ENCODE peak calls at places on chromosomes 6 and 20, in eight cellular contexts. K is cardiac muscle cell, C is right atrium auricular region, O is GM06990, M is fibroblast of mammary gland, D is cardiac fibroblast, P is pancreas, H is OCI-LY7. E is an unnamed sample.
A peak's percentile ranks its signal among the peaks of the same experiment; 100 is the strongest.

GRCh38 chr6:97947841-97948240 is 664.8 kb upstream of the MMS22L start:
- DNase-seq in K (peak; percentile 53), C (no peak), O (no peak), M (peak; percentile 57), D (peak; percentile 25), P (no peak), H (no peak), E (peak; percentile 2)

GRCh38 chr6:71385111-71385822 is 96.7 kb downstream of the OGFRL1 start:
- DNase-seq in K (no peak), C (no peak), O (no peak), M (no peak), D (no peak), P (no peak), H (no peak), E (peak; percentile 70)

GRCh38 chr6:151441390-151442166 is 10.3 kb downstream of the RMND1 start:
- DNase-seq in K (no peak), C (no peak), O (no peak), M (no peak), D (no peak), P (no peak), H (no peak), E (no peak)

GRCh38 chr6:145247677-145248419 is 487.5 kb downstream of the EPM2A start:
- DNase-seq in K (peak; percentile 95), C (no peak), O (no peak), M (peak; percentile 99), D (peak; percentile 93), P (no peak), H (no peak), E (peak; percentile 56)

GRCh38 chr6:98957440-98957839 is 9.7 kb upstream of the FBXL4 start:
- DNase-seq in K (peak; percentile 58), C (no peak), O (no peak), M (peak; percentile 37), D (peak; percentile 30), P (no peak), H (no peak), E (peak; percentile 85)

GRCh38 chr6:33430991-33431879 is 11.4 kb downstream of the SYNGAP1 start:
- DNase-seq in K (peak; percentile 68), C (no peak), O (peak; percentile 82), M (peak; percentile 47), D (peak; percentile 52), P (no peak), H (peak; percentile 89), E (peak; percentile 59)

GRCh38 chr6:43173496-43174262 is 2.6 kb downstream of the SRF start:
- DNase-seq in K (no peak), C (no peak), O (no peak), M (no peak), D (peak; percentile 7), P (no peak), H (peak; percentile 23), E (no peak)

GRCh38 chr6:87074051-87074711 is 20.7 kb downstream of the CGA start:
- DNase-seq in K (no peak), C (no peak), O (no peak), M (no peak), D (no peak), P (no peak), H (no peak), E (no peak)

GRCh38 chr6:148761532-148761951 is 14.7 kb downstream of the UST start:
- DNase-seq in K (no peak), C (no peak), O (peak; percentile 69), M (peak; percentile 18), D (peak; percentile 30), P (no peak), H (peak; percentile 44), E (no peak)

GRCh38 chr6:36829919-36830544 is 9.2 kb downstream of the CPNE5 start:
- DNase-seq in K (peak; percentile 88), C (peak; percentile 80), O (no peak), M (peak; percentile 52), D (no peak), P (peak; percentile 65), H (no peak), E (no peak)

GRCh38 chr20:967796-968742 is 34.0 kb downstream of the RSPO4 start:
- DNase-seq in K (peak; percentile 49), C (no peak), O (peak; percentile 26), M (peak; percentile 56), D (peak; percentile 56), P (no peak), H (peak; percentile 50), E (peak; percentile 23)

GRCh38 chr6:68633654-68634502 is 1.2 kb upstream of the ADGRB3 start:
- DNase-seq in K (no peak), C (no peak), O (no peak), M (no peak), D (no peak), P (no peak), H (no peak), E (no peak)

GRCh38 chr20:54980321-54980960 is 505.0 kb downstream of the DOK5 start:
- DNase-seq in K (no peak), C (no peak), O (peak; percentile 11), M (peak; percentile 10), D (no peak), P (no peak), H (peak; percentile 4), E (no peak)

GRCh38 chr20:54025166-54025835 is 45.1 kb downstream of the BCAS1 start:
- DNase-seq in K (peak; percentile 48), C (no peak), O (no peak), M (peak; percentile 73), D (no peak), P (no peak), H (no peak), E (peak; percentile 4)

GRCh38 chr6:75524322-75524972 is 30.8 kb upstream of the FILIP1 start:
- DNase-seq in K (peak; percentile 84), C (no peak), O (no peak), M (peak; percentile 62), D (peak; percentile 94), P (no peak), H (no peak), E (peak; percentile 92)

GRCh38 chr6:11120273-11121005 is 8.9 kb upstream of the ERVFRD-1 start:
- DNase-seq in K (peak; percentile 35), C (no peak), O (no peak), M (peak; percentile 69), D (peak; percentile 72), P (no peak), H (no peak), E (no peak)

GRCh38 chr6:63487123-63487813 is 85.0 kb upstream of the LOC128125822 start:
- DNase-seq in K (no peak), C (no peak), O (no peak), M (no peak), D (no peak), P (no peak), H (no peak), E (no peak)

GRCh38 chr6:80214436-80215022 is 108.1 kb downstream of the BCKDHB start:
- DNase-seq in K (peak; percentile 74), C (no peak), O (no peak), M (peak; percentile 70), D (peak; percentile 79), P (peak; percentile 64), H (peak; percentile 33), E (peak; percentile 59)

GRCh38 chr6:134738486-134738885 is 211.4 kb downstream of the ALDH8A1 start:
- DNase-seq in K (no peak), C (no peak), O (no peak), M (no peak), D (no peak), P (no peak), H (no peak), E (no peak)

GRCh38 chr6:134730013-134730412 is 219.9 kb downstream of the ALDH8A1 start:
- DNase-seq in K (no peak), C (no peak), O (no peak), M (no peak), D (no peak), P (no peak), H (no peak), E (no peak)

GRCh38 chr6:134735461-134735860 is 214.4 kb downstream of the ALDH8A1 start:
- DNase-seq in K (no peak), C (no peak), O (no peak), M (peak; percentile 62), D (no peak), P (no peak), H (no peak), E (no peak)

GRCh38 chr6:134732761-134733160 is 217.1 kb downstream of the ALDH8A1 start:
- DNase-seq in K (no peak), C (no peak), O (no peak), M (peak; percentile 21), D (no peak), P (no peak), H (no peak), E (no peak)

GRCh38 chr6:134734312-134734869 is 215.5 kb downstream of the ALDH8A1 start:
- DNase-seq in K (no peak), C (no peak), O (no peak), M (no peak), D (no peak), P (no peak), H (no peak), E (no peak)
- TF ChIP-seq CTCF in K (no peak), C (no peak), O (no peak), M (no peak), D (no peak), P (no peak), H (no peak), E (no peak)

GRCh38 chr6:28188111-28188979 is 36.7 kb upstream of the ZSCAN9 start:
- DNase-seq in K (no peak), C (no peak), O (no peak), M (no peak), D (no peak), P (no peak), H (no peak), E (no peak)
- H3K4me3 ChIP-seq in K (no peak overlapping the region), C (no peak overlapping the region), O (no peak overlapping the region), M (no peak overlapping the region), D (no peak overlapping the region), P (no peak overlapping the region), H (no peak overlapping the region), E (no peak overlapping the region)

DNA sequence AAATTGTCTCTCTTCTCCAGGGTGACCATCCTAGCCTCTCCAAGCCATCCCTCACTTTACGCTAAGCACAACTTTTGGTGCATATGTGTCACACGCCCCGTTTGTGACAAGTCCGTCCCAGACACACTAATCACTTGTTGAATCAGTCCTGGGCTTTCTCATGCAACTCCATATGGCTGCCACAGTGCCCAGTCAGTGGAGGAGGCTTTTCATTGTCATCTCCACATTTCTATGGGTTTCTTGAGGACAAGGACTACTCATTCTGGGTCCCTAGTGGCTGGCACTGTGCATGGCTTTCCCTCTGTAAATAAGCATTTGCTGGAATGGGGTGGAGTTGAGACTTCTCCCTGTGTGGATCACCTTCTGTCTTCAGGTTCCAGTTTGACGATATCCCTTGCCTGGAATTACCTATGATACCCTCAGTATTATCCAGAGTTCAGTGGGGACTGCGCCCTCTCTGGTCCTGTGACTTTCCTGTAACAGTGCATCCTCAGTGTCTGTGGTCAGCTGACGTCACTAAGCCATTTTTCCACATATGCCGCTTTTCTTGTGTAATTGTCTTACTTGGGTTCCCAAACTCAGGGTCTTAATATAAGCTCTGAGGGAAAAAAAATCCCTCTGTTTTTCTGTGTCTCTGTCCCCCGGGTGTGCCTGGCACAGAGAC is 59.8 kb upstream of the MYL9 start:
- DNase-seq in K (no peak), C (no peak), O (no peak), M (peak; percentile 44), D (no peak), P (no peak), H (no peak), E (no peak)
- TF ChIP-seq CTCF in K (no peak), C (no peak), O (no peak), M (no peak), D (peak; percentile 4), P (no peak), H (no peak), E (peak; percentile 10)

GRCh38 chr6:56852249-56852606 is 102.7 kb upstream of the BEND6 start:
- DNase-seq in K (no peak), C (no peak), O (no peak), M (no peak), D (no peak), P (no peak), H (no peak), E (peak; percentile 39)
- H3K4me3 ChIP-seq in K (no peak overlapping the region), C (no peak overlapping the region), O (peak overlapping the region; percentile 72), M (peak overlapping the region; percentile 69), D (no peak overlapping the region), P (no peak overlapping the region), H (no peak overlapping the region), E (peak overlapping the region; percentile 56)

GRCh38 chr6:84415517-84415916 is 188.1 kb upstream of the CEP162 start:
- DNase-seq in K (no peak), C (no peak), O (no peak), M (no peak), D (no peak), P (no peak), H (no peak), E (no peak)
- TF ChIP-seq CTCF in K (no peak), C (no peak), O (no peak), M (no peak), D (no peak), P (no peak), H (no peak), E (no peak)